ENCODE peak calls at places on chromosomes 16 and 17, in six cellular contexts. O is progenitor cell of endocrine pancreas, G is fibroblast of the aortic adventitia, L is fibroblast of pulmonary artery, S is MCF 10A, E is fibroblast of lung. U is an unnamed sample.

GRCh38 chr16:85270365-85270764 is 158.1 kb upstream of the CIBAR2 start:
- DNase-seq in O (no peak), G (peak; percentile 9), L (no peak), S (no peak), E (no peak), U (no peak)

GRCh38 chr16:17555176-17555575 is 84.4 kb upstream of the XYLT1 start:
- DNase-seq in O (no peak), G (peak; percentile 41), L (peak; percentile 21), S (peak; percentile 29), E (peak; percentile 95), U (no peak)

GRCh38 chr17:74455025-74455585 is 11.3 kb upstream of the CD300A start:
- DNase-seq in O (no peak), G (no peak), L (no peak), S (no peak), E (no peak), U (no peak)

GRCh38 chr17:69822314-69822875 is 252.6 kb upstream of the KCNJ16 start:
- DNase-seq in O (no peak), G (no peak), L (no peak), S (no peak), E (peak; percentile 19), U (no peak)

GRCh38 chr17:6547336-6547735 is 9.0 kb downstream of the PITPNM3 start:
- DNase-seq in O (no peak), G (no peak), L (no peak), S (no peak), E (no peak), U (no peak)

GRCh38 chr17:38568845-38569510 is 36.8 kb downstream of the SRCIN1 start:
- DNase-seq in O (no peak), G (no peak), L (no peak), S (no peak), E (no peak), U (no peak)

GRCh38 chr17:76307966-76308338 is at the start of gene QRICH2:
- DNase-seq in O (no peak), G (no peak), L (no peak), S (no peak), E (no peak), U (no peak)

GRCh38 chr17:7932483-7932891 is 481 bp downstream of the CNTROB start:
- DNase-seq in O (no peak), G (peak; percentile 33), L (peak; percentile 27), S (peak; percentile 34), E (peak; percentile 29), U (peak; percentile 50)

GRCh38 chr17:64635647-64636305 is 26.3 kb downstream of the SMURF2 start:
- DNase-seq in O (no peak), G (peak; percentile 92), L (peak; percentile 82), S (peak; percentile 54), E (peak; percentile 91), U (no peak)

GRCh38 chr16:588639-588888 is 1.3 kb upstream of the RAB40C start:
- DNase-seq in O (peak; percentile 46), G (peak; percentile 62), L (peak; percentile 69), S (peak; percentile 44), E (peak; percentile 76), U (peak; percentile 66)

GRCh38 chr16:30060354-30061194 is 5.0 kb upstream of the ALDOA start:
- DNase-seq in O (no peak), G (no peak), L (no peak), S (no peak), E (no peak), U (no peak)

GRCh38 chr17:59373879-59374495 is 42.5 kb downstream of the YPEL2 start:
- DNase-seq in O (no peak), G (peak; percentile 93), L (peak; percentile 96), S (peak; percentile 69), E (peak; percentile 46), U (peak; percentile 52)

GRCh38 chr17:74089869-74090464 is 113.5 kb upstream of the RPL38 start:
- DNase-seq in O (peak; percentile 41), G (peak; percentile 22), L (peak; percentile 49), S (peak; percentile 66), E (peak; percentile 20), U (no peak)

GRCh38 chr17:30957741-30958140 is 13.1 kb upstream of the RNF135 start:
- DNase-seq in O (no peak), G (no peak), L (no peak), S (no peak), E (no peak), U (no peak)

GRCh38 chr16:17367932-17368331 is 102.8 kb downstream of the XYLT1 start:
- DNase-seq in O (no peak), G (no peak), L (peak; percentile 60), S (peak; percentile 46), E (peak; percentile 85), U (no peak)

GRCh38 chr16:1001096-1001495 is 19.5 kb downstream of the SOX8 start:
- DNase-seq in O (no peak), G (no peak), L (no peak), S (no peak), E (no peak), U (no peak)

GRCh38 chr17:74206332-74206818 is 2.9 kb downstream of the RPL38 start:
- DNase-seq in O (no peak), G (no peak), L (no peak), S (no peak), E (peak; percentile 17), U (no peak)

GRCh38 chr17:78736526-78737079 is 45.5 kb downstream of the CYTH1 start:
- DNase-seq in O (no peak), G (peak; percentile 57), L (no peak), S (peak; percentile 88), E (no peak), U (peak; percentile 82)

GRCh38 chr17:15384142-15384803 is 42.9 kb upstream of the TEKT3 start:
- DNase-seq in O (no peak), G (peak; percentile 65), L (peak; percentile 69), S (peak; percentile 11), E (no peak), U (no peak)

GRCh38 chr16:55563797-55564196 is 2.7 kb upstream of the CAPNS2 start:
- DNase-seq in O (no peak), G (no peak), L (peak; percentile 31), S (no peak), E (no peak), U (no peak)

DNA sequence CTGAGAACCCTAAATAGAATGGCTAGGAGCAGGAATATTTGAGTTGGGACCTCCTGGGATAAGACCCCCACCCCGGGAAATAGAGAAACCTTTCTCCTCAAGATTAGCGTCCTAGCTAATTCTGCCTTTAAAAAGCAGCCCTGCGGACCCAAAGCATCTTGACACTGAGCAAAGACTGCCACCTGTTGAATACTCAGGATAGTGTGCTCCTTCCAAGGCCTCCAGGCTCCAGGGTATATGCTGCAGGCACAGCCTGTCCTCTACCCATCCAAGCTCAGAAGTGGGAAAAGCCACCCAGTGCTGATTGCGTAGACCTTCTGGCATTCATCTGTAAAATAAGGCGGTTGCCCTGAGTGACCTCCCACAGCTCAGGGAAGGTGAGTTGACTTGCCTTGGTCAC is 456.2 kb upstream of the DYNLRB2 start:
- DNase-seq in O (no peak), G (peak; percentile 1), L (peak; percentile 29), S (peak; percentile 61), E (peak; percentile 47), U (no peak)
- TF ChIP-seq CTCF in O (peak; percentile 72), G (no peak), L (peak; percentile 17), S (peak; percentile 48), E (peak; percentile 62), U (no peak)

GRCh38 chr16:57299009-57299718 is 14.7 kb upstream of the PLLP start:
- DNase-seq in O (no peak), G (no peak), L (no peak), S (peak; percentile 76), E (no peak), U (no peak)
- TF ChIP-seq CTCF in O (no peak), G (no peak), L (peak; percentile 27), S (no peak), E (peak; percentile 30), U (peak; percentile 35)

DNA sequence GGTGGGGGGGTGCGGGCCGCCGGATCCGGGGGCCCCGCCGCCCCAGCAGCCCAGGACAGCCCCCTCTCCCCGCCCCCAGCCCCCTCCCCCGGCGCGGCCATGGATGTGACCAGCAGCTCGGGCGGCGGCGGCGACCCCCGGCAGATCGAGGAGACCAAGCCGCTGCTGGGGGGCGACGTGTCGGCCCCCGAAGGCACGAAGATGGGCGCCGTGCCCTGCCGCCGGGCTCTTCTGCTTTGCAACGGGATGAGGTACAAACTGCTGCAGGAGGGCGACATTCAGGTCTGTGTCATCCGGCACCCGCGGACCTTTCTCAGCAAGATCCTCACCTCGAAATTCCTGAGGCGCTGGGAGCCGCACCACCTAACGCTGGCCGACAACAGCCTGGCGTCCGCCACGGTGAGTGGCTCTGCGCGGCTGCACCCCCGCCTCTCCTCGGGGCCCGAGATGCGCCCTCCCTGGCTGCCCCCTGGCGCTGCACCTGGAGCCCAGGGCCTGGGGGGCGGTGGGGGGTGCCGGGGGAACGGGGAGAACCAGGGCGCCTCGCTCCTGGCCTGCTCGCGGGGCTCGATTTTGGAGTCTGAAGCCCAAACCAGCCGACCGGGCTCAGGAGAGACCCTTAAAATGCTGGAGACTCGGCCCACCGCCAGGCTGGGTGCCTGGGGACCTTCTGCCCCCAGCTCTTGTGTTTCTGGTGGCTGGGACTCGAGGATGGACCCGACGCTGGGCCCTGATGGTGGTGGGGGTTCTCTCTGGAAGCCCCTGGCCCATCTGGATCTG is 725 bp downstream of the CMIP start:
- DNase-seq in O (peak; percentile 33), G (no peak), L (no peak), S (peak; percentile 30), E (peak; percentile 41), U (no peak)
- TF ChIP-seq CTCF in O (peak; percentile 44), G (peak; percentile 30), L (no peak), S (no peak), E (no peak), U (peak; percentile 25)

DNA sequence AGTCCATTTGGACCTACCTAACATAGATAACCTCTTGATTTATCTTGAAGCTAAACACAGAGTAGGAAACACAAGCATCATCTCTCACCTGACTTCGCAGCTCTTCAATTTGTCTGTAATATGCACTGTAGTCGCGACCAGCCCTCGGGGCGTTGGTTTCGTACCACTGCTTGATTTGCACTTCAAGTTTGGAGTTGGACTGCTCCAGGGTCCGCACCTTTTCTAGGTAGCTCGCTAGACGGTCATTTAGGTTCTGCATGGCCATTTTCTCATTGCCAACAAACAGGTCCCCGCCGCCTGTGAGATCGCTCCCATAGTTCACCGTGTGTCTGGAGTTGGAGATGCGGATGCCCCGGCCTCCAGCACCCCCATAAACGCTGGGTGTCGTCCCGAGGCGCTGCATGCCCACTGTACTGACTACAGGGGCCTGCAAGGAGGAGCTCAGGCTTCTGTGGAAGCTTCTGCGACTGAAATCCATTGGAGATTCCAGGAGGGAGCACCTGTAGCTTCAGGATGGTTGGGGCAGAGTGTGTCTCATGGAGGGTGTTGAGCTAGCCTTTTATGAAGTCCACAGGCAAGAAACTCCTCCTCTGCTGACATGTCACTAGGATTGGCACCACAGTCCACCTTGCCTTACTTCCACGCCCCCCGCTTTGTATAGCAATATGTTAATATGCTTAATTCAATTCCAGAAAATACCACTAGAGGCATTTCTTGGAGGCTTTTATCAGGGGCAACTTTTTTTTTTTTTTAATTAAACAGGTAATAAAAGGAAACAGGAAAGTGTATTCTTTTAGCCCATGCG is at the start of gene KRT20:
- DNase-seq in O (no peak), G (no peak), L (no peak), S (no peak), E (no peak), U (no peak)
- TF ChIP-seq CTCF in O (peak; percentile 24), G (peak; percentile 24), L (peak; percentile 17), S (no peak), E (peak; percentile 3), U (no peak)

U was measured in CD14-positive monocyte.